ENCODE peak calls at places on chromosomes 7 and 10, in seven cellular contexts. One of them, this sample, is unnamed.

GRCh38 chr10:12777840-12778585 is 223.5 kb downstream of the CCDC3 start:
- DNase-seq in right atrium auricular region: no peak
- DNase-seq in tibial artery: no peak
- DNase-seq in heart left ventricle: no peak
- DNase-seq in astrocyte: no peak
- DNase-seq in PC-9: no peak
- DNase-seq in psoas muscle: peak; percentile 60
- DNase-seq in this sample: no peak

GRCh38 chr10:31101123-31101522 is 69.5 kb upstream of the ZNF438 start:
- DNase-seq in right atrium auricular region: no peak
- DNase-seq in tibial artery: no peak
- DNase-seq in heart left ventricle: no peak
- DNase-seq in astrocyte: peak; percentile 92
- DNase-seq in PC-9: peak; percentile 64
- DNase-seq in psoas muscle: no peak
- DNase-seq in this sample: no peak

GRCh38 chr7:144775735-144776134 is 60.1 kb downstream of the TPK1 start:
- DNase-seq in right atrium auricular region: no peak
- DNase-seq in tibial artery: no peak
- DNase-seq in heart left ventricle: no peak
- DNase-seq in astrocyte: no peak
- DNase-seq in PC-9: no peak
- DNase-seq in psoas muscle: no peak
- DNase-seq in this sample: no peak

GRCh38 chr10:97726636-97727178 is 10.2 kb upstream of the ZFYVE27 start:
- DNase-seq in right atrium auricular region: no peak
- DNase-seq in tibial artery: no peak
- DNase-seq in heart left ventricle: no peak
- DNase-seq in astrocyte: peak; percentile 80
- DNase-seq in PC-9: no peak
- DNase-seq in psoas muscle: no peak
- DNase-seq in this sample: no peak

GRCh38 chr7:78993341-78993740 is 460.1 kb downstream of the MAGI2 start:
- DNase-seq in right atrium auricular region: no peak
- DNase-seq in tibial artery: no peak
- DNase-seq in heart left ventricle: no peak
- DNase-seq in astrocyte: no peak
- DNase-seq in PC-9: no peak
- DNase-seq in psoas muscle: no peak
- DNase-seq in this sample: no peak

GRCh38 chr7:73723813-73724212 is 4.3 kb upstream of the STX1A start:
- DNase-seq in right atrium auricular region: no peak
- DNase-seq in tibial artery: no peak
- DNase-seq in heart left ventricle: no peak
- DNase-seq in astrocyte: no peak
- DNase-seq in PC-9: no peak
- DNase-seq in psoas muscle: no peak
- DNase-seq in this sample: no peak

GRCh38 chr10:24468281-24468751 is 255.4 kb downstream of the ARHGAP21 start:
- DNase-seq in right atrium auricular region: no peak
- DNase-seq in tibial artery: no peak
- DNase-seq in heart left ventricle: no peak
- DNase-seq in astrocyte: peak; percentile 56
- DNase-seq in PC-9: no peak
- DNase-seq in psoas muscle: peak; percentile 80
- DNase-seq in this sample: no peak

GRCh38 chr7:36639826-36640225 is 84.5 kb downstream of the AOAH start:
- DNase-seq in right atrium auricular region: no peak
- DNase-seq in tibial artery: no peak
- DNase-seq in heart left ventricle: no peak
- DNase-seq in astrocyte: no peak
- DNase-seq in PC-9: no peak
- DNase-seq in psoas muscle: no peak
- DNase-seq in this sample: peak; percentile 66

GRCh38 chr7:80542398-80542797 is 30.5 kb upstream of the GNAT3 start:
- DNase-seq in right atrium auricular region: no peak
- DNase-seq in tibial artery: no peak
- DNase-seq in heart left ventricle: no peak
- DNase-seq in astrocyte: peak; percentile 77
- DNase-seq in PC-9: peak; percentile 15
- DNase-seq in psoas muscle: no peak
- DNase-seq in this sample: no peak

GRCh38 chr10:80276335-80276734 is 13.1 kb downstream of the MAT1A start:
- DNase-seq in right atrium auricular region: peak; percentile 32
- DNase-seq in tibial artery: peak; percentile 45
- DNase-seq in heart left ventricle: no peak
- DNase-seq in astrocyte: no peak
- DNase-seq in PC-9: no peak
- DNase-seq in psoas muscle: no peak
- DNase-seq in this sample: no peak

GRCh38 chr10:112471878-112472487 is 25.0 kb downstream of the VTI1A start:
- DNase-seq in right atrium auricular region: no peak
- DNase-seq in tibial artery: no peak
- DNase-seq in heart left ventricle: no peak
- DNase-seq in astrocyte: peak; percentile 32
- DNase-seq in PC-9: no peak
- DNase-seq in psoas muscle: no peak
- DNase-seq in this sample: no peak

GRCh38 chr7:150327308-150327707 is 4.0 kb upstream of the ACTR3C start:
- DNase-seq in right atrium auricular region: no peak
- DNase-seq in tibial artery: no peak
- DNase-seq in heart left ventricle: no peak
- DNase-seq in astrocyte: no peak
- DNase-seq in PC-9: no peak
- DNase-seq in psoas muscle: no peak
- DNase-seq in this sample: no peak

GRCh38 chr7:140080919-140081318 is 18.2 kb upstream of the PARP12 start:
- DNase-seq in right atrium auricular region: no peak
- DNase-seq in tibial artery: no peak
- DNase-seq in heart left ventricle: no peak
- DNase-seq in astrocyte: no peak
- DNase-seq in PC-9: no peak
- DNase-seq in psoas muscle: no peak
- DNase-seq in this sample: no peak

GRCh38 chr10:2356670-2357069 is 619.3 kb upstream of the ADARB2 start:
- DNase-seq in right atrium auricular region: no peak
- DNase-seq in tibial artery: no peak
- DNase-seq in heart left ventricle: no peak
- DNase-seq in astrocyte: no peak
- DNase-seq in PC-9: no peak
- DNase-seq in psoas muscle: no peak
- DNase-seq in this sample: no peak

GRCh38 chr7:70313251-70313650 is 715.0 kb downstream of the AUTS2 start:
- DNase-seq in right atrium auricular region: no peak
- DNase-seq in tibial artery: no peak
- DNase-seq in heart left ventricle: no peak
- DNase-seq in astrocyte: no peak
- DNase-seq in PC-9: no peak
- DNase-seq in psoas muscle: no peak
- DNase-seq in this sample: no peak

GRCh38 chr10:75803816-75804576 is 372.6 kb downstream of the LRMDA start:
- DNase-seq in right atrium auricular region: peak; percentile 62
- DNase-seq in tibial artery: peak; percentile 68
- DNase-seq in heart left ventricle: no peak
- DNase-seq in astrocyte: no peak
- DNase-seq in PC-9: no peak
- DNase-seq in psoas muscle: peak; percentile 73
- DNase-seq in this sample: no peak

GRCh38 chr10:24255115-24255895 is 46.4 kb downstream of the KIAA1217 start:
- DNase-seq in right atrium auricular region: no peak
- DNase-seq in tibial artery: no peak
- DNase-seq in heart left ventricle: no peak
- DNase-seq in astrocyte: peak; percentile 61
- DNase-seq in PC-9: peak; percentile 65
- DNase-seq in psoas muscle: no peak
- DNase-seq in this sample: no peak

GRCh38 chr10:102669206-102670064 is 25.2 kb downstream of the TRIM8 start:
- DNase-seq in right atrium auricular region: peak; percentile 76
- DNase-seq in tibial artery: peak; percentile 87
- DNase-seq in heart left ventricle: no peak
- DNase-seq in astrocyte: peak; percentile 30
- DNase-seq in PC-9: peak; percentile 61
- DNase-seq in psoas muscle: peak; percentile 88
- DNase-seq in this sample: no peak

GRCh38 chr10:70668454-70668970 is 3.8 kb upstream of the ADAMTS14 start:
- DNase-seq in right atrium auricular region: no peak
- DNase-seq in tibial artery: no peak
- DNase-seq in heart left ventricle: no peak
- DNase-seq in astrocyte: peak; percentile 59
- DNase-seq in PC-9: no peak
- DNase-seq in psoas muscle: no peak
- DNase-seq in this sample: no peak

GRCh38 chr7:151172273-151173141 is 5.0 kb upstream of the GBX1 start:
- DNase-seq in right atrium auricular region: peak; percentile 69
- DNase-seq in tibial artery: peak; percentile 82
- DNase-seq in heart left ventricle: peak; percentile 90
- DNase-seq in astrocyte: peak; percentile 9
- DNase-seq in PC-9: peak; percentile 82
- DNase-seq in psoas muscle: peak; percentile 90
- DNase-seq in this sample: peak; percentile 68

GRCh38 chr7:4257390-4258111 is 424.5 kb upstream of the FOXK1 start:
- DNase-seq in right atrium auricular region: no peak
- DNase-seq in tibial artery: no peak
- DNase-seq in heart left ventricle: no peak
- DNase-seq in astrocyte: no peak
- DNase-seq in PC-9: no peak
- DNase-seq in psoas muscle: no peak
- DNase-seq in this sample: no peak

GRCh38 chr7:29217112-29217511 is 22.5 kb downstream of the CHN2 start:
- DNase-seq in right atrium auricular region: no peak
- DNase-seq in tibial artery: no peak
- DNase-seq in heart left ventricle: no peak
- DNase-seq in astrocyte: no peak
- DNase-seq in PC-9: no peak
- DNase-seq in psoas muscle: no peak
- DNase-seq in this sample: no peak

GRCh38 chr7:105916603-105917002 is 40.2 kb upstream of the ATXN7L1 start:
- DNase-seq in right atrium auricular region: no peak
- DNase-seq in tibial artery: no peak
- DNase-seq in heart left ventricle: no peak
- DNase-seq in astrocyte: peak; percentile 36
- DNase-seq in PC-9: no peak
- DNase-seq in psoas muscle: no peak
- DNase-seq in this sample: no peak

GRCh38 chr7:48563334-48563733 is 361.0 kb upstream of the CDC14C start:
- DNase-seq in right atrium auricular region: no peak
- DNase-seq in tibial artery: no peak
- DNase-seq in heart left ventricle: no peak
- DNase-seq in astrocyte: no peak
- DNase-seq in PC-9: no peak
- DNase-seq in psoas muscle: no peak
- DNase-seq in this sample: no peak

DNA sequence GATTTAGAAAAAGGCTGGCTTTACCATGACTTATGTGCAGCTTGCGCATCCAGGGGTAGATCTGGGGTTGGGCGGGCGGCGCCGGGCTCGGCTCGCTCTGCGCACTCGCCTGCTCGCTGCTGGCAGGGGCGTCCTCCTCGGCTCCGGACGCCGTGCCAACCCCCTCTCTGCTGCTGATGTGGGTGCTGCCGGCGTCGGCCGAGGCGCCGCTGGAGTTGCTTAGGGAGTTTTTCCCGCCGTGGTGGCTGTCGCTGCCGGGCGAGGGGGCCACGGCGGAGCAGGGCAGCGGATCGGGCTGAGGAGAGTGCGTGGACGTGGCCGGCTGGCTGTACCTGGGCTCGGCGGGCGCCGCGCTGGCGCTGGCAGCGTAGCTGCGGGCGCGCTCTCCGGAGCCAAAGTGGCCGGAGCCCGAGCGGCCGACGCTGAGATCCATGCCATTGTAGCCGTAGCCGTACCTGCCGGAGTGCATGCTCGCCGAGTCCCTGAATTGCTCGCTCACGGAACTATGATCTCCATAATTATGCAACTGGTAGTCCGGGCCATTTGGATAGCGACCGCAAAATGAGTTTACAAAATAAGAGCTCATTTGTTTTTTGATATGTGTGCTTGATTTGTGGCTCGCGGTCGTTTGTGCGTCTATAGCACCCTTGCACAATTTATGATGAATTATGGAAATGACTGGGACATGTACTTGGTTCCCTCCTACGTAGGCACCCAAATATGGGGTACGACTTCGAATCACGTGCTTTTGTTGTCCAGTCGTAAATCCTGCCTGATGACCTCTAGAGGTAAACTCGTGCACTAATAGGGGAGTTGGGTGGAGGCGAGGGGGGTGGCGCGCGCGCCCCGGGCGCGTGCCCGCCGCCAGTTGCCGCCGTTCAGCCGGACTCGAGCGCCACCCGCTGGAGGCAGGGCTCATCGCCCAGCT is at the start of gene HOXA5:
- DNase-seq in right atrium auricular region: no peak
- DNase-seq in tibial artery: peak; percentile 73
- DNase-seq in heart left ventricle: peak; percentile 60
- DNase-seq in astrocyte: peak; percentile 92
- DNase-seq in PC-9: no peak
- DNase-seq in psoas muscle: peak; percentile 86
- DNase-seq in this sample: no peak
- TF ChIP-seq CTCF in right atrium auricular region: peak; percentile 63
- TF ChIP-seq CTCF in tibial artery: peak; percentile 39
- TF ChIP-seq CTCF in heart left ventricle: peak; percentile 26
- TF ChIP-seq CTCF in astrocyte: peak; percentile 19
- TF ChIP-seq CTCF in PC-9: no peak
- TF ChIP-seq CTCF in psoas muscle: peak; percentile 71
- TF ChIP-seq CTCF in this sample: no peak

GRCh38 chr10:100100651-100101525 is 19.2 kb upstream of the CPN1 start:
- DNase-seq in right atrium auricular region: no peak
- DNase-seq in tibial artery: no peak
- DNase-seq in heart left ventricle: no peak
- DNase-seq in astrocyte: peak; percentile 3
- DNase-seq in PC-9: peak; percentile 1
- DNase-seq in psoas muscle: no peak
- DNase-seq in this sample: no peak
- H3K9me3 ChIP-seq in right atrium auricular region: peaks cover 6% of the 10 kb centered on the region
- H3K9me3 ChIP-seq in tibial artery: no peaks in the 10 kb centered on the region
- H3K9me3 ChIP-seq in heart left ventricle: no peaks in the 10 kb centered on the region
- H3K9me3 ChIP-seq in astrocyte: no peaks in the 10 kb centered on the region
- H3K9me3 ChIP-seq in PC-9: no peaks in the 10 kb centered on the region
- H3K9me3 ChIP-seq in psoas muscle: no peaks in the 10 kb centered on the region
- H3K9me3 ChIP-seq in this sample: no peaks in the 10 kb centered on the region

GRCh38 chr10:67923551-67923950 is 39.1 kb downstream of the SIRT1 start:
- DNase-seq in right atrium auricular region: no peak
- DNase-seq in tibial artery: no peak
- DNase-seq in heart left ventricle: no peak
- DNase-seq in astrocyte: peak; percentile 20
- DNase-seq in PC-9: no peak
- DNase-seq in psoas muscle: no peak
- DNase-seq in this sample: no peak
- TF ChIP-seq CTCF in right atrium auricular region: no peak
- TF ChIP-seq CTCF in tibial artery: no peak
- TF ChIP-seq CTCF in heart left ventricle: no peak
- TF ChIP-seq CTCF in astrocyte: no peak
- TF ChIP-seq CTCF in PC-9: no peak
- TF ChIP-seq CTCF in psoas muscle: no peak
- TF ChIP-seq CTCF in this sample: no peak

DNA sequence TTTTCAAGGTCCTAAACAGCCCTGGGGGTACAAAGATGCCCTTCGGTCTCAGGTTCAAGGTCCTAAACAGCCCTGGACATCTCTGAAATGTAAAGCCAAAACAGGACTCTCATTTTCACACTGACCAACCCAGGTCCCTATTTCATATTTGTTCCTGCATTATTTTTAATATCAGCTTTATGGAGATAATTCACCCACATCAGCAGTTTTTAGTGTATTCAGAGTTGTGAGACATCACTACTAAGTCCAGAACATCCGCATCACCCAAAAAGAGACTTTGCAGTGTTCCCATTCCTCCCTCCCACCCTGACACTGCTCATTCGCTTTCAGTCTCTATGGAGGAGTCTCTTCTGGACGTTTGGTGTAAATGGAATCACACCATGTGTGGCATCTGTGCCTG is 420.2 kb downstream of the PTPRN2 start:
- DNase-seq in right atrium auricular region: no peak
- DNase-seq in tibial artery: no peak
- DNase-seq in heart left ventricle: no peak
- DNase-seq in astrocyte: no peak
- DNase-seq in PC-9: no peak
- DNase-seq in psoas muscle: no peak
- DNase-seq in this sample: no peak
- H3K9me3 ChIP-seq in right atrium auricular region: no peaks in the 10 kb centered on the region
- H3K9me3 ChIP-seq in tibial artery: no peaks in the 10 kb centered on the region
- H3K9me3 ChIP-seq in heart left ventricle: no peaks in the 10 kb centered on the region
- H3K9me3 ChIP-seq in astrocyte: peaks cover 7% of the 10 kb centered on the region
- H3K9me3 ChIP-seq in PC-9: no peaks in the 10 kb centered on the region
- H3K9me3 ChIP-seq in psoas muscle: no peaks in the 10 kb centered on the region
- H3K9me3 ChIP-seq in this sample: no peaks in the 10 kb centered on the region